ENCODE peak calls at places on chromosome 22, in six cellular contexts. Y is HepG2, W is K562, Z is endothelial cell of umbilical vein, Q is A549, B is GM12878. E is an unnamed sample.

GRCh38 chr22:24401824-24402434 is 25.5 kb upstream of the ADORA2A start:
- DNase-seq in Q (no peak), Y (no peak), B (no peak), Z (no peak), W (no peak), E (no peak)

GRCh38 chr22:36155702-36156101 is 4.9 kb downstream of the APOL3 start:
- DNase-seq in W (peak), Y (peak), Q (no peak), B (no peak), Z (peak), E (no peak)

GRCh38 chr22:39173787-39174497 is 21.5 kb upstream of the CBX7 start:
- DNase-seq in Z (no peak), B (no peak), Y (no peak), W (no peak), Q (no peak), E (no peak)

GRCh38 chr22:24178502-24179440 is 2.5 kb upstream of the SUSD2 start:
- DNase-seq in Q (no peak), Z (no peak), Y (no peak), W (no peak), B (no peak), E (peak)

GRCh38 chr22:16917144-16918003 is 90.6 kb downstream of the GAB4 start:
- DNase-seq in Z (peak), Y (peak), B (peak), Q (peak), W (peak), E (peak)

GRCh38 chr22:49142891-49143290 is 684.8 kb downstream of the BRD1 start:
- DNase-seq in Y (no peak), Z (no peak), B (no peak), W (no peak), Q (no peak), E (no peak)

GRCh38 chr22:29309332-29310064 is 3.0 kb downstream of the GAS2L1 start:
- DNase-seq in Q (no peak), Z (peak), Y (no peak), W (peak), B (no peak), E (peak)

GRCh38 chr22:39655736-39656285 is 85.3 kb downstream of the CACNA1I start:
- DNase-seq in Z (no peak), Q (no peak), B (no peak), Y (no peak), W (no peak), E (no peak)

GRCh38 chr22:20495861-20496681 is 476 bp upstream of the KLHL22 start:
- DNase-seq in W (peak), B (peak), Q (peak), Y (peak), Z (peak), E (peak)

GRCh38 chr22:21942407-21942895 is 10.2 kb downstream of the PPM1F start:
- DNase-seq in W (no peak), Q (peak), Z (peak), Y (no peak), B (no peak), E (peak)

GRCh38 chr22:30044369-30044768 is 35.9 kb upstream of the HORMAD2 start:
- DNase-seq in Q (no peak), Y (peak), Z (peak), W (no peak), B (no peak), E (no peak)

GRCh38 chr22:37930270-37930951 is 23.0 kb downstream of the C22orf23 start:
- DNase-seq in Q (peak), Z (no peak), Y (no peak), W (no peak), B (no peak), E (peak)

GRCh38 chr22:24845036-24845918 is 39.3 kb downstream of the SGSM1 start:
- DNase-seq in Q (peak), Y (no peak), Z (no peak), W (no peak), B (no peak), E (peak)

DNA sequence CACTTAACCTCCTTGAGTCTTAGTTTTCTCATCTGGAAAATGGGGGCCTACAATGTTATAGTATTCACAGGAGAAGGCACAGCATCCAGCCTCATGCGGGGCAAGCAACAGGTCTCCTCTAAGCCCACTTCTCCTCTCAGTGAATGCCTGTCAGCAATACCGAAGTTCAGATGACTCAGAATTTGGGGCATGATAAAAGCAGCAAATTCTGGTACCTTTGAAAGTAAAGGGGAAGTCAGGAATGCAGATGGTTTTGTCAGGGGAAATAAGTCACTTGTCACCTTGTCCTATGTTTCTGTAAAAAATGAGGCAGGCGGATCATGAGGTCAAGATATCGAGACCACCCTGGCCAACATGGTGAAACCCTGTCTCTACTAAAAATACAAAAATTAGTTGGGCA is 350.2 kb downstream of the LARGE1 start:
- DNase-seq in Z (no peak), Q (no peak), B (no peak), Y (no peak), W (no peak), E (peak)
- TF ChIP-seq MYC in Z (no peak), Q (no peak), B (no peak), Y (no peak), W (no peak), E (no peak)

GRCh38 chr22:31625661-31626426 is 36.2 kb downstream of the PISD start:
- DNase-seq in Y (no peak), W (peak), Q (no peak), B (no peak), Z (peak), E (no peak)
- H3K4me3 ChIP-seq in Y (no peak), W (peak), Q (no peak), B (no peak), Z (no peak), E (no peak)

GRCh38 chr22:50250555-50251471 is at the start of gene HDAC10:
- DNase-seq in B (peak), W (peak), Y (peak), Q (peak), Z (peak), E (peak)

GRCh38 chr22:50249382-50250248 is 1.4 kb downstream of the HDAC10 start:
- DNase-seq in Q (no peak), Y (no peak), Z (no peak), W (no peak), B (no peak), E (no peak)

GRCh38 chr22:50251472-50252054 is 498 bp upstream of the HDAC10 start:
- DNase-seq in W (no peak), Z (no peak), Q (no peak), B (no peak), Y (no peak), E (no peak)

GRCh38 chr22:50248192-50249084 is 2.6 kb downstream of the HDAC10 start:
- DNase-seq in W (no peak), B (no peak), Z (no peak), Y (no peak), Q (no peak), E (no peak)

DNA sequence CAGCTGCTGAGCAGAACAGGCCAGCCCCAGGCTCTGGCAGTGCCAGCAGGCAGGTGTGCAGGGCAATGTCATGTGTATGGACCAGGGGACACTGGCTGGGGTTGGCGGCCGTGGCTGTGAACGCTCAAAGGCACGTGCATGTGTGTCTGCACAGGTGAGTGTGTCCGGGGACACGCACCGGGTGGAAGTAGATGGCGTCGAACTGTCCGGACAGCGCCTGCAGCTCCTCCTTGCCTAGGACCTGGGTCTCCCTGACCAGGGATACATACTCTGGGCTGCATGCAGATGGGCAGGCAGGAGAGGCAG is 863 bp downstream of the HDAC10 start:
- DNase-seq in Z (no peak), Y (no peak), B (no peak), Q (no peak), W (no peak), E (no peak)
- TF ChIP-seq MAX in Z (no peak), Y (no peak), B (no peak), Q (no peak), W (peak), E (no peak)

GRCh38 chr22:26570864-26571525 is 18.9 kb downstream of the TPST2 start:
- DNase-seq in W (no peak), B (no peak), Y (no peak), Q (no peak), Z (no peak), E (no peak)
- TF ChIP-seq MYC in W (no peak), B (no peak), Y (no peak), Q (no peak), Z (no peak), E (no peak)

GRCh38 chr22:43423046-43423445 is 11.2 kb downstream of the MPPED1 start:
- DNase-seq in B (no peak), W (no peak), Y (no peak), Z (no peak), Q (no peak), E (no peak)
- H3K4me3 ChIP-seq in B (no peak), W (no peak), Y (no peak), Z (no peak), Q (no peak), E (no peak)

GRCh38 chr22:46900549-46900948 is 138.1 kb downstream of the TBC1D22A start:
- DNase-seq in Y (no peak), B (no peak), W (no peak), Z (no peak), Q (no peak), E (no peak)
- TF ChIP-seq MAX in Y (no peak), B (no peak), W (no peak), Z (no peak), Q (no peak), E (no peak)